ENCODE peak calls at places on chromosomes 2 and 18, in five cellular contexts. F, W, C, E and I are unnamed samples.

GRCh38 chr18:42636309-42636708 is 479.2 kb downstream of the RIT2 start:
- DNase-seq in C (no peak), W (no peak), F (no peak), E (no peak), I (no peak)

GRCh38 chr2:6080837-6081541 is 388.8 kb downstream of the SOX11 start:
- DNase-seq in F (no peak), W (no peak), E (no peak), C (no peak), I (no peak)

GRCh38 chr2:85681354-85681728 is 12.8 kb upstream of the GNLY start:
- DNase-seq in W (no peak), E (peak), C (peak), F (no peak), I (no peak)

GRCh38 chr2:1543776-1544477 is 130.7 kb downstream of the TPO start:
- DNase-seq in E (no peak), F (no peak), W (no peak), C (no peak), I (no peak)

GRCh38 chr18:21452808-21453511 is 147.5 kb downstream of the ESCO1 start:
- DNase-seq in W (no peak), E (no peak), F (no peak), C (no peak), I (no peak)

GRCh38 chr2:136086253-136087016 is 31.5 kb downstream of the CXCR4 start:
- DNase-seq in F (no peak), C (no peak), E (no peak), W (no peak), I (no peak)

GRCh38 chr18:65938592-65939372 is 188.0 kb downstream of the CDH7 start:
- DNase-seq in W (no peak), E (no peak), F (peak), C (peak), I (no peak)

GRCh38 chr2:122748552-122749011 is 993.1 kb downstream of the TSN start:
- DNase-seq in E (no peak), C (no peak), F (peak), W (no peak), I (no peak)

GRCh38 chr2:17976871-17977746 is 98.6 kb downstream of the KCNS3 start:
- DNase-seq in C (peak), E (no peak), F (no peak), W (no peak), I (peak)

GRCh38 chr2:29544031-29544430 is 377.4 kb downstream of the ALK start:
- DNase-seq in E (no peak), C (no peak), W (no peak), F (no peak), I (no peak)
- TF ChIP-seq CTCF in E (no peak), C (no peak), W (no peak), F (no peak), I (no peak)

GRCh38 chr2:16933355-16933754 is 267.7 kb upstream of the CYRIA start:
- DNase-seq in C (no peak), F (peak), E (no peak), W (no peak), I (no peak)
- H3K4me3 ChIP-seq in C (no peak), F (no peak), E (no peak), W (no peak), I (no peak)

GRCh38 chr2:162520959-162521358 is 177.0 kb downstream of the GCA start:
- DNase-seq in W (no peak), C (no peak), E (no peak), F (no peak), I (no peak)

GRCh38 chr2:162524849-162525248 is 180.9 kb downstream of the GCA start:
- DNase-seq in W (no peak), E (no peak), C (no peak), F (no peak), I (no peak)

GRCh38 chr2:162521871-162522655 is 178.1 kb downstream of the GCA start:
- DNase-seq in C (no peak), F (no peak), W (no peak), E (no peak), I (no peak)

GRCh38 chr2:162518894-162519293 is 175.0 kb downstream of the GCA start:
- DNase-seq in F (no peak), E (no peak), W (no peak), C (no peak), I (no peak)

DNA sequence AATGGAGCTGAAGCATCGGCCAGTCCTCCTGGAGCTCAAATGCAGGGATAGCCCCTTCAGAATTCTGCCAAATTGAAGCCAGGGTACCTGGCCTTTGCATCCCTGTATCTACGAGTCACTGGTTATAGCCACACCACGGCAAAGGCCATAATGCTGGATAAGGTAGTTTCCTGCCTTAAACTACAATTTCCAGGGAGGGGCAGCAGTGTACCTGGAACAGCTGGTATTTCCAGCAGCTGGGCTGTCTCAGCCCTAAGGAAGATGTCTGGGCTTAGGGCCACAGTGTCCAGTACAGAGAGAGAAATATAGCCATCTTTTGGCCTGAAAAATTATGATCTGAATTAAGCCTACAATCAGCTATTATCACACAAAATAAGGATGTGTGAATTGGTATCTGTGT is 180.3 kb downstream of the GCA start:
- DNase-seq in E (no peak), F (no peak), C (peak), W (no peak), I (no peak)
- TF ChIP-seq CTCF in E (no peak), F (no peak), C (no peak), W (peak), I (no peak)

DNA sequence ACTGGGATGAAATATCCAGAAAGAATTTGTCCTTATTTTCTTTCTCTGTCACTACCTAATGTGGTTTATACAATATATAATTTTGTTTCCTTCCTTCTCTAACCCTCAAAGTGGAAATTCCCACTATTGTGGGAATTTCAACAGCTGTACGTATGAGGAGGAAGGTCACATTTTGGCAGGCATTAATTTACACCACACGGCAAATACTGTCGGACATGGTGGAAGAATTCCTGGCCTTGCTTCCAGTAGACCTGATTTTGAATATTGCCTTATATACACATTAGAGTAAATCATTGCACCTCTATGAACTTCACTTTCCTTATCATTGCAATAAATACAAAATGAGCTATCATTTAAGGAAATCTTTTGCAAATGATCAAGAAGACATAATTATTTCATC is 358.1 kb upstream of the ETAA1 start:
- DNase-seq in W (no peak), F (no peak), C (no peak), E (no peak), I (no peak)
- H3K4me3 ChIP-seq in W (no peak), F (no peak), C (no peak), E (no peak), I (no peak)

GRCh38 chr18:39167990-39168389 is 1602.4 kb upstream of the CELF4 start:
- DNase-seq in C (no peak), F (no peak), W (no peak), E (no peak), I (no peak)

GRCh38 chr18:39166776-39167175 is 1601.2 kb upstream of the CELF4 start:
- DNase-seq in F (no peak), E (no peak), W (no peak), C (no peak), I (no peak)

DNA sequence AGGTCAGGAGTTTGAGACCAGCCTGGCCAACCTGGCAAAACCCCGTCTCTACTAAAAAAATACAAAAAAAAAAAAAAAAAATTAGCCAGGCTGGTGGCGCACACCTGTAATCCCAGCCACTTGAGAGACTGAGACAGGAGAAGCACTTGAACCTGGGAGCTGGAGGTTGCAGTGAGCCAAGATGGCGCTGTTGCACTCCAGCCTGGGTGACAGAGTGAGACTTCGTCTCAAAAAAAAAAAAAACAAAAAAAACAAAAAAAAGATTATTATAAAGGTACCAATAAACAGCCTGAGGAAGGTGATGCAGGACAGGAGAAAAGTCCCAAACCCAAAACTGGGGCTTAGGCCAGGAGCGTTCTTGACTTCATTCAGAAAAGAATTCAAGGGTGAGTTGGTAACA is 1596.4 kb upstream of the CELF4 start:
- DNase-seq in C (peak), F (no peak), W (no peak), E (no peak), I (no peak)
- TF ChIP-seq CTCF in C (no peak), F (peak), W (no peak), E (no peak), I (no peak)